ENCODE peak calls at places on chromosomes 11 and 22, in six cellular contexts. C is Calu3, S is nephron progenitor cell, K is PC-9, T is HFF-Myc, I is H9. D is an unnamed sample.

GRCh38 chr11:31958086-31958735 is 132.7 kb upstream of the RCN1 start:
- DNase-seq in C (peak), T (no peak), K (peak), S (peak), I (peak), D (peak)

GRCh38 chr11:76566811-76567210 is 103.7 kb downstream of the LRRC32 start:
- DNase-seq in S (no peak), I (no peak), C (no peak), T (no peak), K (no peak), D (no peak)

GRCh38 chr22:48919851-48920589 is 907.7 kb downstream of the BRD1 start:
- DNase-seq in K (no peak), C (no peak), I (peak), T (no peak), S (no peak), D (no peak)

GRCh38 chr11:71558996-71559395 is 6.4 kb upstream of the KRTAP5-10 start:
- DNase-seq in K (no peak), T (no peak), C (no peak), S (no peak), I (no peak), D (no peak)

GRCh38 chr11:65184146-65184545 is 2.4 kb downstream of the CAPN1 start:
- DNase-seq in T (no peak), K (no peak), S (peak), C (no peak), I (peak), D (no peak)

GRCh38 chr11:859394-860131 is 16.9 kb downstream of the TSPAN4 start:
- DNase-seq in K (no peak), T (no peak), S (no peak), C (peak), I (no peak), D (no peak)

GRCh38 chr11:119483341-119483880 is 60.4 kb upstream of the THY1 start:
- DNase-seq in C (no peak), S (no peak), I (peak), K (no peak), T (no peak), D (no peak)

GRCh38 chr11:11348303-11348702 is 4.7 kb downstream of the CSNK2A3 start:
- DNase-seq in K (no peak), S (no peak), T (no peak), I (no peak), C (no peak), D (no peak)

GRCh38 chr11:62542750-62543567 is 3.6 kb downstream of the AHNAK start:
- DNase-seq in T (peak), S (peak), C (peak), K (peak), I (peak), D (peak)

GRCh38 chr11:1652778-1653540 is 23.4 kb downstream of the KRTAP5-5 start:
- DNase-seq in C (peak), I (peak), K (no peak), S (peak), T (no peak), D (peak)

GRCh38 chr22:40084246-40084645 is 89.5 kb downstream of the FAM83F start:
- DNase-seq in C (no peak), T (no peak), S (no peak), I (no peak), K (no peak), D (no peak)

GRCh38 chr11:47514825-47515647 is 37.9 kb downstream of the CELF1 start:
- DNase-seq in S (no peak), T (peak), C (no peak), I (peak), K (no peak), D (no peak)

GRCh38 chr11:62546937-62547625 is 475 bp upstream of the AHNAK start:
- DNase-seq in I (no peak), T (no peak), K (peak), S (peak), C (peak), D (no peak)

GRCh38 chr22:26566994-26567393 is 22.9 kb downstream of the TPST2 start:
- DNase-seq in K (no peak), C (no peak), S (no peak), I (no peak), T (no peak), D (no peak)

GRCh38 chr11:11513438-11513837 is 108.4 kb downstream of the GALNT18 start:
- DNase-seq in K (no peak), C (no peak), I (no peak), T (no peak), S (no peak), D (no peak)

GRCh38 chr11:125128450-125128849 is 17.0 kb upstream of the TMEM218 start:
- DNase-seq in K (no peak), C (no peak), S (no peak), T (no peak), I (no peak), D (no peak)

GRCh38 chr11:69203901-69204245 is 48.1 kb downstream of the SMIM38 start:
- DNase-seq in I (no peak), S (no peak), T (no peak), K (no peak), C (no peak), D (no peak)

GRCh38 chr11:2542406-2542805 is 97.6 kb downstream of the KCNQ1 start:
- DNase-seq in K (no peak), I (no peak), C (no peak), S (no peak), T (no peak), D (no peak)

GRCh38 chr11:131894615-131895544 is 524.5 kb downstream of the NTM start:
- DNase-seq in K (no peak), C (no peak), S (no peak), T (no peak), I (no peak), D (no peak)

GRCh38 chr11:1572200-1573076 is at the start of gene DUSP8:
- DNase-seq in T (no peak), C (peak), K (peak), S (peak), I (peak), D (peak)

GRCh38 chr11:110000045-110000502 is 93.1 kb upstream of the ZC3H12C start:
- DNase-seq in I (no peak), K (peak), S (no peak), T (peak), C (no peak), D (no peak)

GRCh38 chr11:79428406-79428805 is 12.4 kb downstream of the TENM4 start:
- DNase-seq in K (no peak), S (no peak), T (no peak), C (no peak), I (no peak), D (no peak)

GRCh38 chr11:8368194-8368593 is 104.5 kb upstream of the LMO1 start:
- DNase-seq in T (no peak), S (no peak), K (no peak), I (no peak), C (no peak), D (no peak)

GRCh38 chr11:8363924-8364323 is 100.2 kb upstream of the LMO1 start:
- DNase-seq in I (no peak), S (no peak), T (no peak), K (no peak), C (no peak), D (no peak)

GRCh38 chr11:8366316-8366715 is 102.6 kb upstream of the LMO1 start:
- DNase-seq in K (no peak), T (no peak), I (no peak), C (no peak), S (no peak), D (no peak)

GRCh38 chr11:8362899-8363298 is 99.2 kb upstream of the LMO1 start:
- DNase-seq in K (no peak), C (no peak), I (no peak), T (no peak), S (no peak), D (no peak)

DNA sequence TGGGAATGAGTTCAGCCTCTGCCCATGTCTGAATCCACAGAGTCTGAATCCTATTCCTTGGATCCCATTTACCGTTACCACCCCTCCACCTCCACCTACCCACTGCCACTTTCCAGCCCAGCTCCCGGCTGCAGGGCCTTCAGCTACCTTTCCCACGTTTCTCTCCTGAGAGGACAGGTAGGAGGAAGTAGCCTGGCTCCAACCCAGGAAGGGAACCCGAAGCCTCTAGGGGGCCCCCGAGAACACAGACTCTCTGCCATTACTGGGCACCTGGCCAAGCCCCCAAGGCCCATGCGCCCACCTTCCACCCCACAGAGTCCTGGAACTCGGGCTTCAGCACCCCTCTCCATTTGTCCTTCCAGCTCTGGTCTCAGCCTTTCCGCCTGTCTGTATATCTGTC is 101.9 kb upstream of the LMO1 start:
- DNase-seq in C (peak), K (no peak), I (peak), S (no peak), T (no peak), D (no peak)
- TF ChIP-seq CTCF in C (no peak), K (no peak), I (peak), S (no peak), T (no peak), D (no peak)

DNA sequence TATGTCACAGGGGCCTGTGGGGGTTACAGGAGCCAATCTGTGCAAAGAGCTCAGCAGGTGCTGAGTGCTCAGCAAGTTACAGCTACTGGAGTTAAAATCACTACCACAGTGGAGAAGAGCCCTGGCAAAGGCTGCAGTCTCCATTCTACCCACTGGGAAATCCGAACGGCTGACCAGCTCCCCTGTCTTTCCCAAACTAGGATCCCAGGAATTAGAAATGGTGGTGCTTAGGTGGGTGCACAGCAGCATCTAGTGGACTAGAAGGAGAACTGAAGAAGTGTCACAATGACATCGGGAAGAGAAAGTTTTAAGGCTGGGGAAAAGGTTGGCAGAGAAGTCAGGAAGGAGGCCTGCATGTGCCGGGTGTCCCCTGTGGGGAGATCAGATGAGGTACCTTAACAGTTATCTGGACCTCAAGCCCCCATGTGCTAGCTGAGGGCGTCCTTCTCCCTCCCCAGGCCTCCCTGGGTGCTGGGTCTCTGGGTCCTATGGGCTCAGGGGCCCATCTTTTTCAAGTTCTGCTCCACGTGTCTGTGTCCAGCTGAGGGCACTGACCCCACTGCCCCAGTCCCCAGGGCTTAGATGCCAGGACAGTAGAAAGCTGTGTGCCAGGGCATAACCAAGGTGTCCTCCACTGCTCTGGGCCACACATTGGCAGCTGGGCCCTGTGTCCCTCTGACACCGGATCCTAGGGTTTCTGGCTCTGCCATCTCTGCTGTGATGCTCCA is 1.9 kb downstream of the PIWIL3 start:
- DNase-seq in S (peak), C (peak), I (peak), T (peak), K (no peak), D (peak)
- TF ChIP-seq CTCF in S (peak), C (peak), I (peak), T (peak), K (peak), D (peak)

GRCh38 chr22:43110444-43110926 is at the start of gene BIK:
- DNase-seq in I (peak), C (peak), S (peak), K (no peak), T (no peak), D (peak)
- TF ChIP-seq CTCF in I (no peak), C (no peak), S (no peak), K (peak), T (peak), D (no peak)

GRCh38 chr22:16973591-16974297 is 34.3 kb downstream of the GAB4 start:
- DNase-seq in S (no peak), I (no peak), T (no peak), C (no peak), K (no peak), D (no peak)
- TF ChIP-seq CTCF in S (no peak), I (no peak), T (no peak), C (no peak), K (no peak), D (no peak)

GRCh38 chr11:102794382-102794781 is 3.6 kb downstream of the MMP1 start:
- DNase-seq in S (peak), C (peak), K (no peak), T (peak), I (peak), D (peak)
- TF ChIP-seq CTCF in S (peak), C (peak), K (peak), T (peak), I (peak), D (peak)

DNA sequence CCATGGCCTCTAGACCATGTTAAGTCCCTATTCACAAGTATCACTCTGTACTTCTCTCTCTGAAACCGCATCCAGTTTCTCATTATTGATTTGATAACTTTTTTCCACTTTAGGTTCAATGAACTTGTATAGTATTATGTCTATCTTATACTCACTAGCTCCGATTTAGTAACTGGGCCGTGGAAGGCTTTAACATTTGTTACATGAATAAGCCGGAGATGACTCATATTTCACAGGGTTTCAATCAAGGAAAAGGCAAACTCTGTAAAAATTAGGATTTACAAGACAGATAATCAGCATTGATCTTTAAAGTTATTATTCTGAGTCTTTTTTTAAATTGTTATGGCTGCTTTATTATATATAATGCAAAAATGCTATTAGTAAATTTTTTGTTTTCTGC is 662.2 kb upstream of the CNTN5 start:
- DNase-seq in C (no peak), S (no peak), I (no peak), K (no peak), T (no peak), D (no peak)
- TF ChIP-seq CTCF in C (no peak), S (no peak), I (no peak), K (no peak), T (no peak), D (no peak)